ENCODE peak calls at places on chromosomes 4 and X, in eight cellular contexts. L, B, M, J, Z, F, K and W are unnamed samples.

GRCh38 chrX:276588-277171 is 4.5 kb upstream of the PLCXD1 start:
- DNase-seq in J (no peak), K (no peak), L (peak; percentile 69), Z (peak; percentile 38), M (peak; percentile 27), B (peak; percentile 42), F (peak; percentile 46), W (no peak)

GRCh38 chr4:151266542-151266941 is 10.4 kb upstream of the PRSS48 start:
- DNase-seq in F (no peak), L (no peak), M (no peak), Z (peak; percentile 45), K (no peak), B (no peak), J (no peak), W (no peak)

GRCh38 chrX:112513154-112513553 is 166.6 kb downstream of the LHFPL1 start:
- DNase-seq in J (no peak), M (no peak), Z (peak; percentile 33), B (no peak), F (no peak), K (peak; percentile 1), L (peak; percentile 56), W (no peak)

GRCh38 chrX:40143001-40143400 is 45.2 kb upstream of the BCOR start:
- DNase-seq in Z (no peak), M (peak; percentile 58), J (no peak), L (no peak), F (no peak), K (peak; percentile 43), B (no peak), W (no peak)

GRCh38 chrX:17601816-17602215 is 135.5 kb upstream of the SCML1 start:
- DNase-seq in M (no peak), F (no peak), B (no peak), L (no peak), K (peak; percentile 44), J (no peak), Z (no peak), W (no peak)

GRCh38 chrX:16711219-16712115 is 1.0 kb downstream of the CTPS2 start:
- DNase-seq in M (no peak), J (no peak), B (peak; percentile 3), F (peak; percentile 39), L (peak; percentile 23), K (peak; percentile 35), Z (no peak), W (peak; percentile 27)

GRCh38 chr4:98939892-98940298 is 11.0 kb upstream of the EIF4E start:
- DNase-seq in K (peak; percentile 86), B (peak; percentile 83), Z (peak; percentile 50), F (peak; percentile 37), M (peak; percentile 64), L (peak; percentile 75), J (peak; percentile 75), W (no peak)

GRCh38 chrX:58051346-58051745 is 141.1 kb upstream of the ZXDA start:
- DNase-seq in J (no peak), Z (no peak), B (no peak), M (no peak), K (no peak), F (no peak), L (no peak), W (no peak)

GRCh38 chr4:40349561-40350198 is 14.5 kb downstream of the CHRNA9 start:
- DNase-seq in F (no peak), J (no peak), B (no peak), L (peak; percentile 27), M (no peak), Z (peak; percentile 67), K (no peak), W (peak; percentile 60)

GRCh38 chr4:22869235-22869634 is 176.5 kb downstream of the GBA3 start:
- DNase-seq in F (no peak), K (peak; percentile 64), M (peak; percentile 28), B (no peak), Z (no peak), J (no peak), L (no peak), W (no peak)

GRCh38 chr4:41839945-41840854 is 91.7 kb upstream of the PHOX2B start:
- DNase-seq in F (no peak), B (no peak), M (no peak), Z (no peak), J (no peak), K (no peak), L (no peak), W (no peak)

GRCh38 chrX:148530464-148531077 is 30.2 kb downstream of the AFF2 start:
- DNase-seq in M (peak; percentile 43), Z (peak; percentile 6), B (peak; percentile 43), J (no peak), F (peak; percentile 7), L (peak; percentile 29), K (peak; percentile 55), W (peak; percentile 14)

GRCh38 chrX:120452131-120452530 is 17.0 kb downstream of the LAMP2 start:
- DNase-seq in L (peak; percentile 32), J (no peak), F (no peak), M (peak; percentile 46), B (peak; percentile 41), K (peak; percentile 46), Z (no peak), W (peak; percentile 22)
- TF ChIP-seq CTCF in L (peak; percentile 37), J (peak; percentile 30), F (peak; percentile 61), M (peak; percentile 46), B (peak; percentile 35), K (peak; percentile 57), Z (peak; percentile 29), W (peak; percentile 49)

GRCh38 chr4:181523973-181524372 is 719.2 kb upstream of the TENM3 start:
- DNase-seq in L (no peak), B (no peak), J (no peak), K (no peak), Z (peak; percentile 8), F (no peak), M (no peak), W (no peak)

GRCh38 chr4:181525641-181526040 is 717.6 kb upstream of the TENM3 start:
- DNase-seq in K (no peak), F (no peak), B (no peak), Z (no peak), J (no peak), L (no peak), M (peak; percentile 53), W (no peak)

GRCh38 chr4:181524455-181524854 is 718.7 kb upstream of the TENM3 start:
- DNase-seq in F (no peak), J (no peak), L (no peak), K (no peak), Z (no peak), B (no peak), M (no peak), W (no peak)

DNA sequence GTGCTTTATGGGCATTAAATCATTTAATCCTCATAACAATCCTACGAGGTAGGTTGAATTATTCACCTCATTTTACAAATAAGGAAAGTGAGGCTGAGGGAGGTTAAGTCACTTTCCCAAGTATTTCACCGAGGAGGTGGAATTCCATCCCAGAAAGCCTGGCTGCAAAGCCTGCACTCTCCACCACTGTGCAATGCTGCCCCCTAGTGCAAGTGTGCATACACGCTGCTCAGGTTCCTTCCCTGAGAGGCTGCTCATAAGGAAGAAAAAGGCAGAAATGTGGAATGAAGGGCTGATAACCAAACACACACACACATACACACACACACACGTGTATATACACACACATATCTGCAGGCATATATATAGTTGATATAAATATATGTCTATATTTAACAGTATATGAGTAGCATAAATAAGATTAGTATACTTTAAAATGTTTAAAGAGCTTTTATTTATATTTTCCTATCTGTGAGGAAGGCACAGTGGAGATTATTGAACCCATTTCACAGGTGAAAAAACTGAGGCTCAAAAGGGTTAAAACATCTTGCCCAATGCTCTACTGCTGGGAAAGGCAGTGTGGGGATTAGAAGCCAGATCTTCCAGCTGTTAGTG is 714.5 kb upstream of the TENM3 start:
- DNase-seq in F (peak; percentile 43), Z (peak; percentile 47), L (peak; percentile 88), K (peak; percentile 93), J (peak; percentile 54), M (peak; percentile 93), B (peak; percentile 80), W (peak; percentile 28)
- TF ChIP-seq EZH2 in F (no peak), Z (no peak), L (no peak), K (no peak), J (no peak), M (no peak), B (no peak), W (no peak)

DNA sequence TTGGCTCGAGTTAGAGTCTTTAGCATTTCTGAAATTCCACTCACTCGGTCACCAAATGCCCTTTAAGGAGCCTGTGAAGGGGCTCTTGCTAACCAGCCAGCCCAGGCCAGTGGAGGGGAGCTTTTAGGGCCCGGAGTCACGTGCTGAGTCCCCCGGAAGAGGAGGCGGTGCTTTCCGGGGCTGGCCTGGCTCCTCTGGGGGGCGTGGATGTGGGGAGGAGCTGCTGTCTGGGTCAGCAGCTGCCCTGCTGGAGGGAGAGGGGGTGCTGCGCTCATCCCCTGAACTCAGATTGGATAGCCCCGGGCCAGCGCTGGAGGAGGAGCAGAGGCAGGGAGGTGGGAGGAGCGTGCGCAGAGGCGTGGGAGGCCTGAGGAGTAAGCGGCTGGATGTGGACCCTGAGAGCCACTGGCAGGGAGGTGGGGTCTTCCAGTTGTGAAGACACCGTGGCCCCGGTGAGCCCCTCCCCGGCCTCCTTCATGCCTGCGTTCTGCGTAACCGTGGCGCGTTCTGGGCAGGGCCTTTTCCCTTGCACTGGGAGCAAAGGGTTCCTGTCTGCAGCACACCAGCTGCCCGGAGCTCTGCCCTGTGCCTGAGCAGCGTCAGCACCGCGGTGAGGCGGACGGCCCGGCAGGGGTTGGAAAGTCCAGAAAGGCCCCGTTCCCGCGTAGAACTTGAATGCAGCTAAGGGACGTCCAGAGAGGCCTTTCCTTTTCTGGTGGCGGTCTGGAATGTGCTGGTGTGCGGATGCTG is 19.7 kb downstream of the MAEA start:
- DNase-seq in K (peak; percentile 98), B (peak; percentile 93), Z (peak; percentile 91), M (peak; percentile 96), L (peak; percentile 93), J (no peak), F (peak; percentile 90), W (no peak)
- H2AFZ ChIP-seq in K (no peak overlapping the region), B (peak overlapping the region; percentile 32), Z (peak overlapping the region; percentile 20), M (no peak overlapping the region), L (no peak overlapping the region), J (no peak overlapping the region), F (peak overlapping the region; percentile 29), W (no peak overlapping the region)

GRCh38 chr4:7461171-7461570 is 26.4 kb upstream of the PSAPL1 start:
- DNase-seq in B (no peak), M (peak; percentile 56), J (no peak), K (peak; percentile 45), L (no peak), Z (no peak), F (no peak), W (no peak)

GRCh38 chr4:7464259-7464655 is 29.5 kb upstream of the PSAPL1 start:
- DNase-seq in L (no peak), F (no peak), J (no peak), K (no peak), Z (no peak), B (no peak), M (peak; percentile 32), W (no peak)

GRCh38 chr4:7463584-7464258 is 29.0 kb upstream of the PSAPL1 start:
- DNase-seq in K (no peak), F (no peak), M (no peak), L (no peak), Z (peak; percentile 4), J (no peak), B (no peak), W (no peak)

GRCh38 chr4:7460591-7460990 is 25.9 kb upstream of the PSAPL1 start:
- DNase-seq in K (no peak), Z (no peak), F (peak; percentile 33), M (no peak), J (no peak), B (peak; percentile 26), L (no peak), W (no peak)

GRCh38 chr4:7462509-7462971 is 27.8 kb upstream of the PSAPL1 start:
- DNase-seq in J (peak; percentile 27), F (no peak), K (peak; percentile 51), L (peak; percentile 80), M (peak; percentile 78), Z (peak; percentile 23), B (no peak), W (no peak)
- TF ChIP-seq CTCF in J (peak; percentile 23), F (peak; percentile 10), K (peak; percentile 69), L (peak; percentile 32), M (peak; percentile 43), Z (peak; percentile 12), B (no peak), W (no peak)